ENCODE peak calls at places on chromosomes 1 and 21, in seven cellular contexts. One of them, this sample, is unnamed.

GRCh38 chr1:19676438-19676922 is 11.8 kb downstream of the HTR6 start:
- DNase-seq in transverse colon: peak; percentile 31
- DNase-seq in neuronal stem cell: peak; percentile 73
- DNase-seq in tibial nerve: peak; percentile 68
- DNase-seq in cardiac muscle cell: peak; percentile 88
- DNase-seq in colonic mucosa: peak; percentile 49
- DNase-seq in HAP-1: peak; percentile 75
- DNase-seq in this sample: peak; percentile 93

GRCh38 chr21:37712204-37712934 is 203.9 kb downstream of the KCNJ6 start:
- DNase-seq in transverse colon: peak; percentile 49
- DNase-seq in neuronal stem cell: peak; percentile 61
- DNase-seq in tibial nerve: peak; percentile 63
- DNase-seq in cardiac muscle cell: peak; percentile 81
- DNase-seq in colonic mucosa: peak; percentile 55
- DNase-seq in HAP-1: peak; percentile 74
- DNase-seq in this sample: peak; percentile 90

GRCh38 chr1:91166106-91166712 is 144.4 kb upstream of the ZNF644 start:
- DNase-seq in transverse colon: peak; percentile 34
- DNase-seq in neuronal stem cell: peak; percentile 60
- DNase-seq in tibial nerve: peak; percentile 45
- DNase-seq in cardiac muscle cell: peak; percentile 67
- DNase-seq in colonic mucosa: peak; percentile 39
- DNase-seq in HAP-1: peak; percentile 75
- DNase-seq in this sample: peak; percentile 82

GRCh38 chr1:167791281-167792209 is 69.8 kb downstream of the MPZL1 start:
- DNase-seq in transverse colon: peak; percentile 36
- DNase-seq in neuronal stem cell: no peak
- DNase-seq in tibial nerve: peak; percentile 76
- DNase-seq in cardiac muscle cell: peak; percentile 91
- DNase-seq in colonic mucosa: peak; percentile 40
- DNase-seq in HAP-1: peak; percentile 70
- DNase-seq in this sample: peak; percentile 63

GRCh38 chr21:37811711-37812110 is 104.5 kb downstream of the KCNJ6 start:
- DNase-seq in transverse colon: no peak
- DNase-seq in neuronal stem cell: no peak
- DNase-seq in tibial nerve: no peak
- DNase-seq in cardiac muscle cell: peak; percentile 3
- DNase-seq in colonic mucosa: no peak
- DNase-seq in HAP-1: no peak
- DNase-seq in this sample: no peak

GRCh38 chr1:60573726-60574409 is 500.3 kb upstream of the C1orf87 start:
- DNase-seq in transverse colon: no peak
- DNase-seq in neuronal stem cell: no peak
- DNase-seq in tibial nerve: no peak
- DNase-seq in cardiac muscle cell: peak; percentile 75
- DNase-seq in colonic mucosa: no peak
- DNase-seq in HAP-1: no peak
- DNase-seq in this sample: no peak

GRCh38 chr1:205436776-205437485 is 15.1 kb upstream of the LEMD1 start:
- DNase-seq in transverse colon: no peak
- DNase-seq in neuronal stem cell: no peak
- DNase-seq in tibial nerve: no peak
- DNase-seq in cardiac muscle cell: no peak
- DNase-seq in colonic mucosa: no peak
- DNase-seq in HAP-1: no peak
- DNase-seq in this sample: no peak

GRCh38 chr1:57612833-57613232 is 189.0 kb upstream of the DAB1 start:
- DNase-seq in transverse colon: no peak
- DNase-seq in neuronal stem cell: no peak
- DNase-seq in tibial nerve: no peak
- DNase-seq in cardiac muscle cell: no peak
- DNase-seq in colonic mucosa: no peak
- DNase-seq in HAP-1: no peak
- DNase-seq in this sample: no peak

GRCh38 chr21:44763451-44764318 is 37.9 kb downstream of the UBE2G2 start:
- DNase-seq in transverse colon: peak; percentile 25
- DNase-seq in neuronal stem cell: no peak
- DNase-seq in tibial nerve: no peak
- DNase-seq in cardiac muscle cell: no peak
- DNase-seq in colonic mucosa: no peak
- DNase-seq in HAP-1: no peak
- DNase-seq in this sample: no peak

GRCh38 chr1:17161137-17161700 is 42.0 kb upstream of the PADI2 start:
- DNase-seq in transverse colon: no peak
- DNase-seq in neuronal stem cell: no peak
- DNase-seq in tibial nerve: no peak
- DNase-seq in cardiac muscle cell: no peak
- DNase-seq in colonic mucosa: no peak
- DNase-seq in HAP-1: no peak
- DNase-seq in this sample: no peak
- H3K27me3 ChIP-seq in transverse colon: peaks cover 2% of the 10 kb centered on the region
- H3K27me3 ChIP-seq in neuronal stem cell: peaks cover 6% of the 10 kb centered on the region
- H3K27me3 ChIP-seq in tibial nerve: no peaks in the 10 kb centered on the region
- H3K27me3 ChIP-seq in cardiac muscle cell: no peaks in the 10 kb centered on the region
- H3K27me3 ChIP-seq in colonic mucosa: no peaks in the 10 kb centered on the region
- H3K27me3 ChIP-seq in HAP-1: no peaks in the 10 kb centered on the region
- H3K27me3 ChIP-seq in this sample: no peaks in the 10 kb centered on the region

DNA sequence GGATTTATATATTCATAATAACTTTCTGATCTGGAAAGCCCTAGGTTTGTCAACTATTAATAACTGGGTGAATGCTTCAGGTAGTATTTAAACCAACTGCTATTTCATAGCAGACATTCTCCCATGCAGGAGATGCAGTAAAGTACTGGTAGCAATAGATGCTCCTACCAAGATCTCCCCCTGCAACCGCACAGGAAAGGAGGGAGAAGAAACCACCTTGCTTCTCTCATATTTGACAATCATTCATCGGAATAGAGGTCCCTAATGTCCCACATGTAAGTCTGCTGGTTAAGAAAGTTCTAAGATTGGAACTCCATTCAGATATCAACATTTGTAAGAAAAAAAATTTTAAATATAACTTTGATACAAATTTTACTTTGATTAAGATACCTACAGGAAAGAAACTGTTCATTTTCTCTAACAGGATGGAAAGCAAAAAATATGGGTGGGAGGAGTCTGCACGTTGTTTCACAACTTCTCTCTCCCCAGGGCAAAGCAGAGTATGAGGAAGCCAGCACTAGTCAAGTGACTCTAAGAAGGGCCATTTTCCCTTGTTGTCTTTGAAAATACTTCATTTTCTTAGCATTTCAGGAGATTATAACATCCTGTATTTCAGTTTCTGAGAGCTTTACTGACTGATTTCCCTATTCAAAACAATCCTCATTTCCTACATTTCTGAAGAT is at the start of gene PYHIN1:
- DNase-seq in transverse colon: no peak
- DNase-seq in neuronal stem cell: no peak
- DNase-seq in tibial nerve: peak; percentile 20
- DNase-seq in cardiac muscle cell: no peak
- DNase-seq in colonic mucosa: no peak
- DNase-seq in HAP-1: no peak
- DNase-seq in this sample: no peak
- H3K4me3 ChIP-seq in transverse colon: peak within 1 kb of the TSS; percentile 23
- H3K4me3 ChIP-seq in neuronal stem cell: no peak within 1 kb of the TSS
- H3K4me3 ChIP-seq in tibial nerve: peak within 1 kb of the TSS; percentile 18
- H3K4me3 ChIP-seq in cardiac muscle cell: no peak within 1 kb of the TSS
- H3K4me3 ChIP-seq in colonic mucosa: no peak within 1 kb of the TSS
- H3K4me3 ChIP-seq in HAP-1: no peak within 1 kb of the TSS
- H3K4me3 ChIP-seq in this sample: no peak within 1 kb of the TSS

DNA sequence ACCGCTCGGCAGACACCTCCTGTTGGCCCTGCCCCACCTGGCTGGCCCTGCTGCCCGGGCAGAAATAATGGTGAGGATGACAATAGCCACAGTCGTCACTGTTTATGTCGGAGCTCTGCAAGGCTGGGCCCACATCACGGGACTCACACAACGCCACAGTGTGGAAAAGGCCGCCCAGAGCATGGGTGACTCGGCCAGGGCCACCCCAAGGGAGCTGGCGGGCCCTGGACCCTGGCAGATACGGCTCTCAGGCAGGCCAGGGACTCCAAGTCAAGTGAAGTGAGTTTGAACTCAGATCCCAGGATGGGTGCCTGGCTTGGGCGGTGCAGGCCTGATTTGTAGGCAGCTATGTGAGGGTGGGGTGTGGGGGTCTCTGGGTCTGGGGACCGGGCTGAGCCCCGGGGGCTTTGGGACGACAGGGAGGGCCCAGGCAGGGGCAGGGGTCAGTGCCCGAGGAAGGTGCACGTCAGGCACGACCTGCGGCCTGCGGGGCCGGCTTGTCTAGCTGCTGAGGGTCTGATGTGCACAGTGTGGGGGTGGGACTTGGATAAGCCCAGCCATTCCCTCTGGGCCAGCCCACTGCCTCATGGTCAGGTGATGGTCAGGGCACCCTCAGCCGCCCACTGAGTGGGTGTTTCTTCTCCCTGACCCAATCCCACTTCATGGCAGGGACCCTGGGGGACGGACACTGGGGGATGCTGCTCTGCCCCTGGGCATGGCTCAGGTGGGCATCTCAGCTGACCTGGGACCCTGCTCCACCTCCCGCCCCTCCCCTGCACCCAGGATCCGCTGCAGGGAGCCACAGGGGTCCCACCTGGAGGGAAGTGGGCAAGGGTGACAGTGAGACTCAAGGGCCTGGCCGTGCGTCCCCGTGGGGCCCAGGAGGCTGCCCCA is 1.0 kb downstream of the RNF223 start:
- DNase-seq in transverse colon: no peak
- DNase-seq in neuronal stem cell: no peak
- DNase-seq in tibial nerve: no peak
- DNase-seq in cardiac muscle cell: no peak
- DNase-seq in colonic mucosa: no peak
- DNase-seq in HAP-1: no peak
- DNase-seq in this sample: no peak
- H3K27me3 ChIP-seq in transverse colon: peaks cover 38% of the 10 kb centered on the region
- H3K27me3 ChIP-seq in neuronal stem cell: peaks cover 61% of the 10 kb centered on the region
- H3K27me3 ChIP-seq in tibial nerve: no peaks in the 10 kb centered on the region
- H3K27me3 ChIP-seq in cardiac muscle cell: peaks cover 7% of the 10 kb centered on the region
- H3K27me3 ChIP-seq in colonic mucosa: peaks cover 4% of the 10 kb centered on the region
- H3K27me3 ChIP-seq in HAP-1: peaks cover 13% of the 10 kb centered on the region
- H3K27me3 ChIP-seq in this sample: peaks cover 35% of the 10 kb centered on the region

GRCh38 chr1:42817976-42818375 is 779 bp upstream of the SVBP start:
- DNase-seq in transverse colon: no peak
- DNase-seq in neuronal stem cell: no peak
- DNase-seq in tibial nerve: no peak
- DNase-seq in cardiac muscle cell: no peak
- DNase-seq in colonic mucosa: no peak
- DNase-seq in HAP-1: no peak
- DNase-seq in this sample: no peak
- H3K4me3 ChIP-seq in transverse colon: peak overlapping the region; percentile 92
- H3K4me3 ChIP-seq in neuronal stem cell: no peak overlapping the region
- H3K4me3 ChIP-seq in tibial nerve: no peak overlapping the region
- H3K4me3 ChIP-seq in cardiac muscle cell: no peak overlapping the region
- H3K4me3 ChIP-seq in colonic mucosa: no peak overlapping the region
- H3K4me3 ChIP-seq in HAP-1: no peak overlapping the region
- H3K4me3 ChIP-seq in this sample: peak overlapping the region; percentile 95

DNA sequence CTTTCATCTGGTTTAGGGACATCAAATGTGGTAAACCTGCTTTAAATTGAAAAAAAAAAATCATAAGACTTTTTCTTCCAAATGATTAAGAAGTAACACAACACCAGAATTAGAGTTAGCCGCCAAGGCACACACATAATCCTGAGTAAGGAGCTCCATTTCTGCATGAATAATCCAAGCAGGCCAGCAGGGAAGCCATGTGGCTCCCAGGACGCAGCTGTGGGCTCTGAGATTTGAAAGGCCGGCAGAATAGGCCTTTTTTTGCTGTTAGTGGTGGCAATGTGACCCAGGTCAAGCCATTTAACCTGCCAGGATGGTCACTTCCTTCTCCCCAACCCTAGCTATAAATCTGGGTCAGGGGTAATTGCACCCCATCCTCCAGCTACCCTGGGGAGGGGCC is 178.4 kb downstream of the RHOU start:
- DNase-seq in transverse colon: no peak
- DNase-seq in neuronal stem cell: peak; percentile 50
- DNase-seq in tibial nerve: no peak
- DNase-seq in cardiac muscle cell: no peak
- DNase-seq in colonic mucosa: no peak
- DNase-seq in HAP-1: no peak
- DNase-seq in this sample: peak; percentile 50
- H3K27me3 ChIP-seq in transverse colon: no peaks in the 10 kb centered on the region
- H3K27me3 ChIP-seq in neuronal stem cell: no peaks in the 10 kb centered on the region
- H3K27me3 ChIP-seq in tibial nerve: no peaks in the 10 kb centered on the region
- H3K27me3 ChIP-seq in cardiac muscle cell: no peaks in the 10 kb centered on the region
- H3K27me3 ChIP-seq in colonic mucosa: no peaks in the 10 kb centered on the region
- H3K27me3 ChIP-seq in HAP-1: no peaks in the 10 kb centered on the region
- H3K27me3 ChIP-seq in this sample: peaks cover 30% of the 10 kb centered on the region

GRCh38 chr1:174968750-174969244 is 30.9 kb upstream of the CACYBP start:
- DNase-seq in transverse colon: no peak
- DNase-seq in neuronal stem cell: no peak
- DNase-seq in tibial nerve: no peak
- DNase-seq in cardiac muscle cell: peak; percentile 77
- DNase-seq in colonic mucosa: no peak
- DNase-seq in HAP-1: no peak
- DNase-seq in this sample: no peak
- H3K4me3 ChIP-seq in transverse colon: no peak overlapping the region
- H3K4me3 ChIP-seq in neuronal stem cell: no peak overlapping the region
- H3K4me3 ChIP-seq in tibial nerve: no peak overlapping the region
- H3K4me3 ChIP-seq in cardiac muscle cell: no peak overlapping the region
- H3K4me3 ChIP-seq in colonic mucosa: no peak overlapping the region
- H3K4me3 ChIP-seq in HAP-1: no peak overlapping the region
- H3K4me3 ChIP-seq in this sample: no peak overlapping the region

GRCh38 chr1:228664399-228664914 is 70.8 kb upstream of the RHOU start:
- DNase-seq in transverse colon: peak; percentile 84
- DNase-seq in neuronal stem cell: peak; percentile 75
- DNase-seq in tibial nerve: peak; percentile 93
- DNase-seq in cardiac muscle cell: peak; percentile 85
- DNase-seq in colonic mucosa: peak; percentile 86
- DNase-seq in HAP-1: peak; percentile 89
- DNase-seq in this sample: peak; percentile 93

GRCh38 chr1:228668553-228669400 is 66.5 kb upstream of the RHOU start:
- DNase-seq in transverse colon: no peak
- DNase-seq in neuronal stem cell: no peak
- DNase-seq in tibial nerve: peak; percentile 19
- DNase-seq in cardiac muscle cell: peak; percentile 81
- DNase-seq in colonic mucosa: no peak
- DNase-seq in HAP-1: no peak
- DNase-seq in this sample: no peak

GRCh38 chr1:228666686-228667085 is 68.6 kb upstream of the RHOU start:
- DNase-seq in transverse colon: no peak
- DNase-seq in neuronal stem cell: no peak
- DNase-seq in tibial nerve: no peak
- DNase-seq in cardiac muscle cell: no peak
- DNase-seq in colonic mucosa: no peak
- DNase-seq in HAP-1: no peak
- DNase-seq in this sample: no peak

GRCh38 chr1:228669401-228669695 is 65.9 kb upstream of the RHOU start:
- DNase-seq in transverse colon: no peak
- DNase-seq in neuronal stem cell: no peak
- DNase-seq in tibial nerve: no peak
- DNase-seq in cardiac muscle cell: no peak
- DNase-seq in colonic mucosa: no peak
- DNase-seq in HAP-1: no peak
- DNase-seq in this sample: no peak

DNA sequence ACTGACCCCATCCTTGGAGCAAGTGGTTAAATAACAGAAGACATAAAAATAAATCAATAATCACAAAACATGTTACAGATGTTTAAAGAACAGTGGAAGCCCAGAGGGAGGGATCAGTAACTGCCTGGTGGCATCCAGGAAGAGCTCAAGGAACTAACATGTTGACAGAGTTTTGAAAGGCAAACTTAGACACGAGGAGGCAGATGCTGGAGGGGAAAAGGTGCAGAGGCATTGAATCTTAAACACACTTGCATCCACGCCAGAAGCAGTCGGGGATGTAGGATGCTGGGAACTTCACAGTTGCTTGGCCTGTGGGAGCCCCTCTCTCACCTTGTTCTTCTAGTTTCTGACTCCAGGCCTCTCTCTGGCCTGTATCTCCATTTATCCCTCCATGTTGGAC is 68.1 kb upstream of the RHOU start:
- DNase-seq in transverse colon: no peak
- DNase-seq in neuronal stem cell: no peak
- DNase-seq in tibial nerve: no peak
- DNase-seq in cardiac muscle cell: no peak
- DNase-seq in colonic mucosa: no peak
- DNase-seq in HAP-1: no peak
- DNase-seq in this sample: no peak
- H3K27me3 ChIP-seq in transverse colon: no peaks in the 10 kb centered on the region
- H3K27me3 ChIP-seq in neuronal stem cell: peaks cover 3% of the 10 kb centered on the region
- H3K27me3 ChIP-seq in tibial nerve: no peaks in the 10 kb centered on the region
- H3K27me3 ChIP-seq in cardiac muscle cell: no peaks in the 10 kb centered on the region
- H3K27me3 ChIP-seq in colonic mucosa: no peaks in the 10 kb centered on the region
- H3K27me3 ChIP-seq in HAP-1: no peaks in the 10 kb centered on the region
- H3K27me3 ChIP-seq in this sample: peaks cover 36% of the 10 kb centered on the region